ENCODE peak calls at places on chromosomes 6 and 20, in six cellular contexts. One of them, this sample, is unnamed.

GRCh38 chr6:41650120-41650519 is 11.9 kb downstream of the MDFI start:
- DNase-seq in lung microvascular endothelial cell: no peak
- DNase-seq in NCI-H510A treated with DMSO at 0.1 percent for 48 hours: no peak
- DNase-seq in iris pigment epithelial cell: no peak
- DNase-seq in A172: no peak
- DNase-seq in astrocyte of the spinal cord: no peak
- DNase-seq in this sample: no peak

GRCh38 chr6:126180585-126180984 is 159.3 kb upstream of the CENPW start:
- DNase-seq in NCI-H510A treated with DMSO at 0.1 percent for 48 hours: no peak
- DNase-seq in iris pigment epithelial cell: peak
- DNase-seq in lung microvascular endothelial cell: no peak
- DNase-seq in astrocyte of the spinal cord: peak
- DNase-seq in A172: peak
- DNase-seq in this sample: peak

GRCh38 chr6:36793296-36793912 is 45.8 kb downstream of the CPNE5 start:
- DNase-seq in NCI-H510A treated with DMSO at 0.1 percent for 48 hours: no peak
- DNase-seq in astrocyte of the spinal cord: no peak
- DNase-seq in lung microvascular endothelial cell: no peak
- DNase-seq in iris pigment epithelial cell: no peak
- DNase-seq in A172: no peak
- DNase-seq in this sample: no peak

GRCh38 chr6:15479761-15480160 is 183.1 kb downstream of the DTNBP1 start:
- DNase-seq in iris pigment epithelial cell: no peak
- DNase-seq in lung microvascular endothelial cell: peak
- DNase-seq in astrocyte of the spinal cord: peak
- DNase-seq in A172: peak
- DNase-seq in NCI-H510A treated with DMSO at 0.1 percent for 48 hours: no peak
- DNase-seq in this sample: peak

GRCh38 chr20:24918579-24919566 is 30.2 kb upstream of the CST7 start:
- DNase-seq in astrocyte of the spinal cord: no peak
- DNase-seq in A172: no peak
- DNase-seq in lung microvascular endothelial cell: no peak
- DNase-seq in NCI-H510A treated with DMSO at 0.1 percent for 48 hours: no peak
- DNase-seq in iris pigment epithelial cell: no peak
- DNase-seq in this sample: no peak

GRCh38 chr6:44225579-44226325 is 2.4 kb downstream of the SLC29A1 start:
- DNase-seq in astrocyte of the spinal cord: no peak
- DNase-seq in lung microvascular endothelial cell: no peak
- DNase-seq in NCI-H510A treated with DMSO at 0.1 percent for 48 hours: no peak
- DNase-seq in A172: no peak
- DNase-seq in iris pigment epithelial cell: no peak
- DNase-seq in this sample: no peak

GRCh38 chr20:57724610-57725405 is 15.0 kb upstream of the PMEPA1 start:
- DNase-seq in NCI-H510A treated with DMSO at 0.1 percent for 48 hours: no peak
- DNase-seq in iris pigment epithelial cell: no peak
- DNase-seq in astrocyte of the spinal cord: no peak
- DNase-seq in lung microvascular endothelial cell: no peak
- DNase-seq in A172: no peak
- DNase-seq in this sample: no peak

GRCh38 chr6:156910938-156911337 is 133.8 kb downstream of the ARID1B start:
- DNase-seq in astrocyte of the spinal cord: no peak
- DNase-seq in A172: no peak
- DNase-seq in lung microvascular endothelial cell: no peak
- DNase-seq in iris pigment epithelial cell: peak
- DNase-seq in NCI-H510A treated with DMSO at 0.1 percent for 48 hours: no peak
- DNase-seq in this sample: no peak

GRCh38 chr6:45617441-45617840 is 239.7 kb upstream of the SUPT3H start:
- DNase-seq in A172: no peak
- DNase-seq in iris pigment epithelial cell: no peak
- DNase-seq in NCI-H510A treated with DMSO at 0.1 percent for 48 hours: no peak
- DNase-seq in lung microvascular endothelial cell: no peak
- DNase-seq in astrocyte of the spinal cord: peak
- DNase-seq in this sample: no peak

GRCh38 chr6:52416629-52417151 is 3.5 kb upstream of the EFHC1 start:
- DNase-seq in lung microvascular endothelial cell: peak
- DNase-seq in NCI-H510A treated with DMSO at 0.1 percent for 48 hours: peak
- DNase-seq in astrocyte of the spinal cord: peak
- DNase-seq in iris pigment epithelial cell: peak
- DNase-seq in A172: peak
- DNase-seq in this sample: peak

GRCh38 chr20:4766631-4767030 is 44.9 kb downstream of the PRND start:
- DNase-seq in NCI-H510A treated with DMSO at 0.1 percent for 48 hours: no peak
- DNase-seq in A172: no peak
- DNase-seq in lung microvascular endothelial cell: no peak
- DNase-seq in iris pigment epithelial cell: no peak
- DNase-seq in astrocyte of the spinal cord: no peak
- DNase-seq in this sample: no peak

GRCh38 chr6:127385668-127386385 is 42.4 kb upstream of the ECHDC1 start:
- DNase-seq in NCI-H510A treated with DMSO at 0.1 percent for 48 hours: no peak
- DNase-seq in astrocyte of the spinal cord: no peak
- DNase-seq in iris pigment epithelial cell: no peak
- DNase-seq in lung microvascular endothelial cell: no peak
- DNase-seq in A172: no peak
- DNase-seq in this sample: no peak

GRCh38 chr6:93932175-93932574 is 512.8 kb upstream of the EPHA7 start:
- DNase-seq in NCI-H510A treated with DMSO at 0.1 percent for 48 hours: no peak
- DNase-seq in lung microvascular endothelial cell: no peak
- DNase-seq in astrocyte of the spinal cord: no peak
- DNase-seq in A172: no peak
- DNase-seq in iris pigment epithelial cell: no peak
- DNase-seq in this sample: no peak

GRCh38 chr6:4567141-4567540 is 209.1 kb upstream of the CDYL start:
- DNase-seq in NCI-H510A treated with DMSO at 0.1 percent for 48 hours: no peak
- DNase-seq in A172: no peak
- DNase-seq in astrocyte of the spinal cord: peak
- DNase-seq in lung microvascular endothelial cell: peak
- DNase-seq in iris pigment epithelial cell: peak
- DNase-seq in this sample: peak

GRCh38 chr20:30812739-30813411 is 444.6 kb upstream of the DEFB115 start:
- DNase-seq in iris pigment epithelial cell: no peak
- DNase-seq in A172: no peak
- DNase-seq in NCI-H510A treated with DMSO at 0.1 percent for 48 hours: no peak
- DNase-seq in astrocyte of the spinal cord: no peak
- DNase-seq in lung microvascular endothelial cell: no peak
- DNase-seq in this sample: no peak

GRCh38 chr6:144585217-144585814 is 300.2 kb downstream of the UTRN start:
- DNase-seq in astrocyte of the spinal cord: peak
- DNase-seq in A172: peak
- DNase-seq in lung microvascular endothelial cell: peak
- DNase-seq in NCI-H510A treated with DMSO at 0.1 percent for 48 hours: no peak
- DNase-seq in iris pigment epithelial cell: peak
- DNase-seq in this sample: peak

GRCh38 chr6:106702451-106703110 is 73.2 kb downstream of the QRSL1 start:
- DNase-seq in iris pigment epithelial cell: no peak
- DNase-seq in A172: no peak
- DNase-seq in astrocyte of the spinal cord: no peak
- DNase-seq in NCI-H510A treated with DMSO at 0.1 percent for 48 hours: peak
- DNase-seq in lung microvascular endothelial cell: peak
- DNase-seq in this sample: no peak

GRCh38 chr6:150734235-150734634 is 131.3 kb upstream of the MTHFD1L start:
- DNase-seq in lung microvascular endothelial cell: no peak
- DNase-seq in NCI-H510A treated with DMSO at 0.1 percent for 48 hours: no peak
- DNase-seq in astrocyte of the spinal cord: no peak
- DNase-seq in A172: peak
- DNase-seq in iris pigment epithelial cell: peak
- DNase-seq in this sample: peak

GRCh38 chr6:48101277-48101676 is 9.7 kb downstream of the PTCHD4 start:
- DNase-seq in lung microvascular endothelial cell: peak
- DNase-seq in NCI-H510A treated with DMSO at 0.1 percent for 48 hours: no peak
- DNase-seq in astrocyte of the spinal cord: peak
- DNase-seq in A172: peak
- DNase-seq in iris pigment epithelial cell: peak
- DNase-seq in this sample: peak

GRCh38 chr20:31517373-31517772 is 3.1 kb downstream of the HM13 start:
- DNase-seq in iris pigment epithelial cell: peak
- DNase-seq in astrocyte of the spinal cord: peak
- DNase-seq in A172: peak
- DNase-seq in lung microvascular endothelial cell: peak
- DNase-seq in NCI-H510A treated with DMSO at 0.1 percent for 48 hours: no peak
- DNase-seq in this sample: peak

GRCh38 chr20:11229772-11230171 is 556.0 kb upstream of the JAG1 start:
- DNase-seq in A172: peak
- DNase-seq in NCI-H510A treated with DMSO at 0.1 percent for 48 hours: no peak
- DNase-seq in iris pigment epithelial cell: peak
- DNase-seq in astrocyte of the spinal cord: peak
- DNase-seq in lung microvascular endothelial cell: peak
- DNase-seq in this sample: peak

GRCh38 chr6:12555267-12555666 is 161.3 kb upstream of the PHACTR1 start:
- DNase-seq in astrocyte of the spinal cord: peak
- DNase-seq in A172: no peak
- DNase-seq in NCI-H510A treated with DMSO at 0.1 percent for 48 hours: no peak
- DNase-seq in iris pigment epithelial cell: peak
- DNase-seq in lung microvascular endothelial cell: no peak
- DNase-seq in this sample: peak

GRCh38 chr6:146267447-146267846 is 238.6 kb downstream of the GRM1 start:
- DNase-seq in astrocyte of the spinal cord: no peak
- DNase-seq in A172: no peak
- DNase-seq in iris pigment epithelial cell: no peak
- DNase-seq in lung microvascular endothelial cell: no peak
- DNase-seq in NCI-H510A treated with DMSO at 0.1 percent for 48 hours: no peak
- DNase-seq in this sample: no peak

GRCh38 chr20:2932497-2932896 is 59.2 kb downstream of the PTPRA start:
- DNase-seq in A172: no peak
- DNase-seq in lung microvascular endothelial cell: peak
- DNase-seq in NCI-H510A treated with DMSO at 0.1 percent for 48 hours: no peak
- DNase-seq in astrocyte of the spinal cord: no peak
- DNase-seq in iris pigment epithelial cell: no peak
- DNase-seq in this sample: no peak

GRCh38 chr20:3592931-3593330 is 70.3 kb downstream of the GFRA4 start:
- DNase-seq in lung microvascular endothelial cell: no peak
- DNase-seq in NCI-H510A treated with DMSO at 0.1 percent for 48 hours: no peak
- DNase-seq in astrocyte of the spinal cord: no peak
- DNase-seq in iris pigment epithelial cell: no peak
- DNase-seq in A172: no peak
- DNase-seq in this sample: no peak

GRCh38 chr6:23176883-23177282 is 607.5 kb downstream of the HDGFL1 start:
- DNase-seq in NCI-H510A treated with DMSO at 0.1 percent for 48 hours: peak
- DNase-seq in lung microvascular endothelial cell: peak
- DNase-seq in astrocyte of the spinal cord: no peak
- DNase-seq in iris pigment epithelial cell: no peak
- DNase-seq in A172: no peak
- DNase-seq in this sample: no peak

GRCh38 chr20:259991-260390 is 2.5 kb downstream of the DEFB132 start:
- DNase-seq in A172: no peak
- DNase-seq in iris pigment epithelial cell: no peak
- DNase-seq in astrocyte of the spinal cord: no peak
- DNase-seq in NCI-H510A treated with DMSO at 0.1 percent for 48 hours: no peak
- DNase-seq in lung microvascular endothelial cell: no peak
- DNase-seq in this sample: no peak

GRCh38 chr6:124441430-124441829 is 520.8 kb upstream of the RNF217 start:
- DNase-seq in A172: no peak
- DNase-seq in NCI-H510A treated with DMSO at 0.1 percent for 48 hours: peak
- DNase-seq in lung microvascular endothelial cell: no peak
- DNase-seq in astrocyte of the spinal cord: no peak
- DNase-seq in iris pigment epithelial cell: no peak
- DNase-seq in this sample: no peak

GRCh38 chr20:59662856-59663512 is 58.6 kb downstream of the PHACTR3 start:
- DNase-seq in NCI-H510A treated with DMSO at 0.1 percent for 48 hours: no peak
- DNase-seq in A172: no peak
- DNase-seq in lung microvascular endothelial cell: no peak
- DNase-seq in astrocyte of the spinal cord: no peak
- DNase-seq in iris pigment epithelial cell: no peak
- DNase-seq in this sample: no peak

GRCh38 chr6:151205971-151206600 is 33.7 kb upstream of the AKAP12 start:
- DNase-seq in lung microvascular endothelial cell: peak
- DNase-seq in NCI-H510A treated with DMSO at 0.1 percent for 48 hours: no peak
- DNase-seq in iris pigment epithelial cell: no peak
- DNase-seq in astrocyte of the spinal cord: no peak
- DNase-seq in A172: no peak
- DNase-seq in this sample: no peak

GRCh38 chr6:27791182-27791939 is 120.8 kb downstream of the OR2B2 start:
- DNase-seq in A172: peak
- DNase-seq in lung microvascular endothelial cell: peak
- DNase-seq in iris pigment epithelial cell: peak
- DNase-seq in astrocyte of the spinal cord: peak
- DNase-seq in NCI-H510A treated with DMSO at 0.1 percent for 48 hours: peak
- DNase-seq in this sample: peak

GRCh38 chr6:15132854-15133670 is 112.8 kb upstream of the JARID2 start:
- DNase-seq in astrocyte of the spinal cord: peak
- DNase-seq in NCI-H510A treated with DMSO at 0.1 percent for 48 hours: peak
- DNase-seq in A172: peak
- DNase-seq in iris pigment epithelial cell: peak
- DNase-seq in lung microvascular endothelial cell: no peak
- DNase-seq in this sample: peak

GRCh38 chr20:35342154-35342769 is 50.0 kb upstream of the FAM83C start:
- DNase-seq in lung microvascular endothelial cell: peak
- DNase-seq in A172: no peak
- DNase-seq in iris pigment epithelial cell: no peak
- DNase-seq in NCI-H510A treated with DMSO at 0.1 percent for 48 hours: no peak
- DNase-seq in astrocyte of the spinal cord: peak
- DNase-seq in this sample: no peak

GRCh38 chr20:30612344-30612743 is 645.1 kb upstream of the DEFB115 start:
- DNase-seq in iris pigment epithelial cell: no peak
- DNase-seq in A172: no peak
- DNase-seq in lung microvascular endothelial cell: no peak
- DNase-seq in NCI-H510A treated with DMSO at 0.1 percent for 48 hours: no peak
- DNase-seq in astrocyte of the spinal cord: no peak
- DNase-seq in this sample: no peak